ENCODE peak calls at places on chromosomes 4 and X, in eight cellular contexts. T is ascending aorta; X is Right ventricle myocardium superior; F is HFF-Myc; I is NCI-H510A; C is NCI-H1092; B is stimulated activated naive B cell treated with anti-CD40 and anti-IgM and Interleukin-4, amounts not matched to agents 10 μg/mL and 1 μg/mL and 100 μg/mL, for 72 hours; S is sciatic nerve. A is an unnamed sample.

GRCh38 chrX:15686818-15687685 is 22.4 kb upstream of the CLTRN start:
- DNase-seq in T (peak; percentile 77), X (no peak), F (peak; percentile 25), I (peak; percentile 1), C (peak; percentile 56), B (peak; percentile 28), S (no peak), A (peak; percentile 44)

GRCh38 chr4:19756661-19757060 is 495.0 kb upstream of the SLIT2 start:
- DNase-seq in T (no peak), X (no peak), F (no peak), I (no peak), C (no peak), B (no peak), S (no peak), A (no peak)

GRCh38 chr4:38150021-38150671 is 189.9 kb downstream of the PTTG2 start:
- DNase-seq in T (no peak), X (no peak), F (no peak), I (no peak), C (no peak), B (no peak), S (no peak), A (no peak)

GRCh38 chrX:13357925-13358324 is 38.1 kb upstream of the ATXN3L start:
- DNase-seq in T (no peak), X (no peak), F (no peak), I (no peak), C (no peak), B (no peak), S (no peak), A (peak; percentile 72)

GRCh38 chr4:174483792-174484191 is 38.5 kb downstream of the HPGD start:
- DNase-seq in T (no peak), X (no peak), F (no peak), I (no peak), C (no peak), B (no peak), S (no peak), A (no peak)

GRCh38 chrX:100615015-100615414 is 21.6 kb downstream of the TSPAN6 start:
- DNase-seq in T (no peak), X (no peak), F (peak; percentile 45), I (no peak), C (no peak), B (peak; percentile 19), S (no peak), A (peak; percentile 12)

GRCh38 chr4:76690906-76691275 is 207.1 kb downstream of the SOWAHB start:
- DNase-seq in T (no peak), X (no peak), F (no peak), I (no peak), C (peak; percentile 22), B (no peak), S (no peak), A (no peak)

GRCh38 chr4:102525099-102525498 is 23.9 kb downstream of the NFKB1 start:
- DNase-seq in T (no peak), X (no peak), F (no peak), I (no peak), C (no peak), B (no peak), S (no peak), A (no peak)

GRCh38 chr4:71377561-71377960 is 38.7 kb downstream of the SLC4A4 start:
- DNase-seq in T (no peak), X (no peak), F (peak; percentile 70), I (no peak), C (no peak), B (no peak), S (no peak), A (no peak)

GRCh38 chr4:153137677-153138630 is 66.3 kb upstream of the TRIM2 start:
- DNase-seq in T (no peak), X (no peak), F (no peak), I (no peak), C (no peak), B (no peak), S (no peak), A (no peak)

GRCh38 chrX:48956728-48957414 is 536 bp downstream of the OTUD5 start:
- DNase-seq in T (peak; percentile 67), X (peak; percentile 42), F (no peak), I (no peak), C (no peak), B (peak; percentile 49), S (no peak), A (no peak)

GRCh38 chr4:6324999-6325790 is 55.5 kb downstream of the WFS1 start:
- DNase-seq in T (no peak), X (peak; percentile 67), F (no peak), I (no peak), C (no peak), B (no peak), S (no peak), A (no peak)

GRCh38 chr4:152109585-152110509 is 349.0 kb upstream of the GATB start:
- DNase-seq in T (peak; percentile 22), X (no peak), F (no peak), I (no peak), C (peak; percentile 20), B (no peak), S (no peak), A (no peak)

A was measured in NCI-H1105 treated with DMSO at 0.1 percent for 48 hours.